ENCODE peak calls at places on chromosomes 5 and 9, in eight cellular contexts. I is nephron progenitor cell, Q is endothelial cell, W is esophagus squamous epithelium, P is adrenal gland, T is astrocyte, M is progenitor cell of endocrine pancreas, G is body of pancreas. L is an unnamed sample.

GRCh38 chr9:14343236-14343947 is 29.5 kb upstream of the NFIB start:
- DNase-seq in I (no peak), Q (no peak), W (no peak), P (no peak), T (no peak), M (no peak), G (no peak), L (no peak)

GRCh38 chr5:137710086-137710485 is 25.8 kb downstream of the KLHL3 start:
- DNase-seq in I (no peak), Q (no peak), W (no peak), P (no peak), T (no peak), M (no peak), G (no peak), L (no peak)

GRCh38 chr9:6209966-6210365 is 5.6 kb upstream of the IL33 start:
- DNase-seq in I (no peak), Q (no peak), W (no peak), P (no peak), T (no peak), M (no peak), G (no peak), L (no peak)

GRCh38 chr9:124045076-124045829 is 33.7 kb downstream of the LHX2 start:
- DNase-seq in I (peak), Q (peak), W (no peak), P (peak), T (no peak), M (no peak), G (peak), L (no peak)

GRCh38 chr5:67581203-67581602 is 384.6 kb upstream of the CD180 start:
- DNase-seq in I (no peak), Q (no peak), W (no peak), P (no peak), T (peak), M (no peak), G (no peak), L (no peak)

GRCh38 chr5:125295405-125295872 is 549.0 kb upstream of the ZNF608 start:
- DNase-seq in I (no peak), Q (no peak), W (no peak), P (no peak), T (peak), M (no peak), G (no peak), L (no peak)

GRCh38 chr9:123871781-123872180 is 58.1 kb downstream of the DENND1A start:
- DNase-seq in I (no peak), Q (no peak), W (no peak), P (no peak), T (no peak), M (no peak), G (no peak), L (no peak)

GRCh38 chr5:79181419-79182022 is 54.4 kb upstream of the JMY start:
- DNase-seq in I (no peak), Q (no peak), W (no peak), P (no peak), T (no peak), M (no peak), G (no peak), L (no peak)

GRCh38 chr5:7462758-7463157 is 66.8 kb downstream of the ADCY2 start:
- DNase-seq in I (no peak), Q (no peak), W (no peak), P (no peak), T (no peak), M (no peak), G (no peak), L (no peak)

GRCh38 chr5:156475831-156476551 is 149.0 kb downstream of the SGCD start:
- DNase-seq in I (peak), Q (no peak), W (no peak), P (peak), T (peak), M (no peak), G (peak), L (no peak)

GRCh38 chr5:168303398-168304020 is 12.1 kb downstream of the WWC1 start:
- DNase-seq in I (no peak), Q (no peak), W (no peak), P (no peak), T (no peak), M (no peak), G (no peak), L (no peak)

GRCh38 chr5:53335115-53335514 is 145.3 kb upstream of the FST start:
- DNase-seq in I (no peak), Q (peak), W (no peak), P (peak), T (no peak), M (no peak), G (no peak), L (no peak)

GRCh38 chr5:2991884-2992283 is 240.4 kb upstream of the IRX2 start:
- DNase-seq in I (no peak), Q (no peak), W (no peak), P (no peak), T (no peak), M (no peak), G (peak), L (no peak)

GRCh38 chr5:93626801-93627200 is 43.8 kb downstream of the NR2F1 start:
- DNase-seq in I (no peak), Q (no peak), W (no peak), P (no peak), T (no peak), M (no peak), G (no peak), L (no peak)

GRCh38 chr5:144335561-144335960 is 164.9 kb downstream of the KCTD16 start:
- DNase-seq in I (no peak), Q (no peak), W (no peak), P (no peak), T (no peak), M (no peak), G (peak), L (no peak)

GRCh38 chr5:181245427-181246275 is 1.9 kb upstream of the RACK1 start:
- DNase-seq in I (no peak), Q (no peak), W (no peak), P (no peak), T (no peak), M (no peak), G (no peak), L (no peak)

GRCh38 chr9:109604036-109604600 is 106.0 kb upstream of the PTPN3 start:
- DNase-seq in I (no peak), Q (no peak), W (no peak), P (no peak), T (peak), M (no peak), G (no peak), L (no peak)

GRCh38 chr5:65395526-65396155 is 86.1 kb downstream of the ADAMTS6 start:
- DNase-seq in I (no peak), Q (no peak), W (no peak), P (no peak), T (peak), M (no peak), G (no peak), L (no peak)

GRCh38 chr9:7560669-7561305 is 238.8 kb downstream of the DMAC1 start:
- DNase-seq in I (no peak), Q (no peak), W (no peak), P (no peak), T (no peak), M (no peak), G (no peak), L (no peak)

GRCh38 chr9:127700140-127700539 is 6.6 kb upstream of the CFAP157 start:
- DNase-seq in I (no peak), Q (no peak), W (no peak), P (no peak), T (no peak), M (no peak), G (no peak), L (no peak)

GRCh38 chr5:60649288-60649917 is 50.6 kb downstream of the DEPDC1B start:
- DNase-seq in I (no peak), Q (no peak), W (no peak), P (no peak), T (peak), M (no peak), G (no peak), L (no peak)
- TF ChIP-seq CTCF in I (peak), Q (peak), W (peak), P (peak), T (peak), M (peak), G (peak), L (peak)

GRCh38 chr9:129328357-129329103 is 150.5 kb upstream of the IER5L start:
- DNase-seq in I (no peak), Q (no peak), W (no peak), P (no peak), T (no peak), M (no peak), G (no peak), L (no peak)
- TF ChIP-seq CTCF in I (no peak), Q (no peak), W (no peak), P (no peak), T (no peak), M (no peak), G (no peak), L (no peak)

DNA sequence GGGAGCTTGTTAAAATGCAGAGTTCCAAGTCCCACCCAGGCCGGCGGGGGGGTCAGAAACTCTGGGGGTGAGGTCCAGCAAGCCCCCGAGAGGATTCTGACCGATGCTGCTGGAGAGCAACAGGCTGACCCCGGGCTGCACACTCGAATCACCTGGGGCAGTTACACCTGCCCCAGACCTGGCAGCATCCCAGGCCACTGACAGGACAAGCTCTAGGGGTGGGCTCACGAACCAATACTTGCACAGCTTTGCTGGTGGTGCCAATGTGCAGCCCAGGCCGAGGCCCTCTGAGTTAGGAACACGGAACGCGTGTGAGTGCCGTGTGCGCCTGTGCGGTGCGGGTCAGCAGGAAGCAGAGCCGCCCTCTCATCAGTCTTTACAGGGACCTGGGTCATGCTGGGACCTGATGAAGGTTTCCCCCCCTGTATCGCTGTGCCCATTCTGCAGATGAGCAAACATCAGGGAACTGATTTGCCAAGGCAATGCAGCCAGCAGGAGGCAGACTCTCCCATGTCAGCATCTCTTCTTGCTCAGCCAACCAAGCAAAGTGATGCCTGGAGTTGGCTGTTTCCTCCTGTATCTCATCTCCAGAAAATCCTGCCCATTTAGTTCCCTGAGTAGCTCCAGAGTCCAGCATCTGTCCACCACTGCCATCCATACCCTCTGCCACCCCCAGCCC is 16.3 kb downstream of the FAM163B start:
- DNase-seq in I (no peak), Q (no peak), W (no peak), P (no peak), T (no peak), M (no peak), G (no peak), L (no peak)
- TF ChIP-seq CTCF in I (no peak), Q (no peak), W (no peak), P (no peak), T (peak), M (no peak), G (no peak), L (peak)

DNA sequence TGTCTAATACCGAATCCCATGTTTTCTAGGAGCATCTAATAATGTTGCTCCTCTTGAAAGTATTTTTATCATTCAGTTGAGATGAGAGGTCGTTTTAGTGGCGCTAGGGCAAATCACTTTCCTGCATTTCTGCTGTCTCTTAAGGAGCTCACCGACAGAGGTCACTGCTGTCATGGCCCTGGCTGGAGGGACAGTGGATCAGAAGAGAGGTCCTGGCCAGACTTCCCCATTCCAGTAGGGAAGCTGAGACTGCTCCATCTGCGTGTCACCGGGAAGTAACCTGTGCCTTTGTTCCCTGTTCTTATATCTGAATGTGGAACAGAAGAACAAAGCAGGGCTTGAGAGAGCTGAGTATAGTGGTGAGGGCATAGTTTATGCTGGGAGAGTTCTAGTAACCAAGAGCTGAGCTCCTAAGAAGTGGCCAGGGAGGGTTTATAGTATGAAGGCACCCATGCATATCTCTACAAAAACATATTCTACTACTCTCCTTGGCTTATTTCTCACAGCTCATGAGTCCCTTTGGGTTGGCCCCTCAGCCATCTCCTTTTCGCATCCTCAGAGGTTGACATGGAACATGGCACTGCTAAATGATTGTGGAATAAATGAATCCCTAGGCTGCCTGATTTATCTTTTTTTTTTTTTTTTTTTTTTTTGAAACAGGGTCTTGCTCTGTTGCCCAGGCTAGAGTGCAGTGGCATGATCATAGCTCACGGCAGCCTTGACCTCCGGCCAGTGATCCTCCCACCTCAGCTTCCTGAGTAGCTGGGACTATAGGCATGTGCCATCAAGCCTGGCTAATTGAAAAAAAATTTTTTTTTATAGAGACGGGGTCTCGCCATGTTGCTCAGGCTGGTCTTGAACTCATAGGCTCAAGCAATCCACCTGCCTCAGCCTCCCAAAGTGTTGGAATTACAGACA is 27.2 kb downstream of the ATP6V0E1 start:
- DNase-seq in I (peak), Q (peak), W (no peak), P (peak), T (no peak), M (peak), G (peak), L (no peak)
- TF ChIP-seq CTCF in I (peak), Q (no peak), W (peak), P (peak), T (no peak), M (peak), G (peak), L (peak)

GRCh38 chr9:107274096-107274495 is 9.0 kb upstream of the RAD23B start:
- DNase-seq in I (no peak), Q (no peak), W (no peak), P (no peak), T (no peak), M (no peak), G (no peak), L (no peak)
- TF ChIP-seq CTCF in I (no peak), Q (peak), W (peak), P (no peak), T (no peak), M (no peak), G (no peak), L (peak)

DNA sequence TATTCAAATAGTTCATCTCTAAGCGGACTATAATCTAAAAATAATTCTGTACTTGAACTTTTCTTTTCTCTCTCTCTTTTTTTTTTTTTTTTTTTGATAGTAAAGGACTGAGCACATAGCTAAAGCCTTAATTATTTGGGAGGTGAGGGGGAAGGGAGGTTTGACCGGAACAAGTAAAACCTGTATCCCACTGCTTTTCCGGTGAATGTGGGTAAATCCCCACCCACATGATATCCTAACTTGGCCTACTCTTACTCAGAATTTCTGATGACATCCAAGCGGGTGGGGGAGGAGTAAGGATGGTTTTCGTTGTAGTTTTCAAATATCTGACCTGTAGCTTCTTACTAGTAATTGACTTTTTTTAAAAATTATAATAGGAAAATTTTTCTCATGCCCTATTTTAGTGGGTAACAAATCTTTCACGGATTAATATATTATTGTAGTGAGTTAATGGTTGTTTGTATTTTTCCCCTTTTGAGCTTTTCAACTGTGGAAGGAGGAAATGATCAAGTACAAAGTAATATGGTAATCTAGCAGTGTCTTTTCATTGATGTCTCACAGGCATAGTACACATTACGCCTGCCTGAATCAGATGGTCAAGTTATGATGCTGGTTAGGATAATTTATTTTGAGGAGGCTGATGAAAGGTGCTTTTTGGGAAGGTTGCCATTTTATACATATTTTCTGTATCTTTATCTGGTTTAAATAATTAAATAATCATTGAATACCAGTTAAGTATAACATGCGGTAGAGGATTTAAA is 2.2 kb upstream of the ELL2 start:
- DNase-seq in I (no peak), Q (no peak), W (no peak), P (no peak), T (peak), M (no peak), G (no peak), L (no peak)
- TF ChIP-seq CTCF in I (no peak), Q (no peak), W (no peak), P (no peak), T (no peak), M (no peak), G (no peak), L (no peak)

DNA sequence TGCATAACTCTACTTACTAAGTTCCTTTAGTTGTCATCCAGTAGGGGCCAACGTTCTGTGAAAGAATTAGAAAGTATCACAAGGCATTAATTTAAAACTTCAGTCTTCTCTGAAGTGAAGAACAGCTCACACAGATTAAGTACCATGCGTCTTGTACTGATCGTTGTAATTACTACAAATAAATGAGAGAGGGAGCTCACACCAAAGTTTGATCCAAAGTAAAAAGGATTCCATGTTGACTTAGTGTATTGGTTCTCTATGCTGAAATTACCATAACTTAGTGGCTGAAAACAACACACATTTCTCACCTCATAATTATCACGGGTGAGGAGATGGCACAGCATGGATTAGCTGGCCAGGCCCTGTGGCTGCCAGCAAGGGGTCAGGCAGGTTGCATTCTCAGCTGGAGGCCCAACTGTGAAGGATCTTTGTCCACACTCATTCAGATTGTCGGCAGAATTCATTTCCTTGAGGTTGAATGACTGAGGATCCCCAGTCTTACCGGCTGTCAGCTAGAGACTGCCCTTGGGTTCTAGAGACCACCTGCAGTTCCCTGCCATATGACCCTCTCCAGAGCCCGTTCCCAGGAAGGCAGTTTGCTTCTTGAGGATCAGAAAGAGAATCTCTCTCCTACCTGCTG is 169.1 kb downstream of the YTHDC2 start:
- DNase-seq in I (no peak), Q (no peak), W (no peak), P (no peak), T (peak), M (no peak), G (no peak), L (no peak)
- TF ChIP-seq CTCF in I (no peak), Q (peak), W (peak), P (peak), T (no peak), M (no peak), G (no peak), L (peak)

GRCh38 chr5:146467729-146468128 is 20.6 kb downstream of the TCERG1 start:
- DNase-seq in I (no peak), Q (no peak), W (no peak), P (no peak), T (no peak), M (no peak), G (no peak), L (no peak)

GRCh38 chr5:146461319-146461718 is 14.2 kb downstream of the TCERG1 start:
- DNase-seq in I (no peak), Q (no peak), W (no peak), P (no peak), T (peak), M (no peak), G (no peak), L (no peak)

GRCh38 chr5:146463446-146463845 is 16.3 kb downstream of the TCERG1 start:
- DNase-seq in I (no peak), Q (no peak), W (no peak), P (no peak), T (no peak), M (no peak), G (no peak), L (no peak)

GRCh38 chr5:146466521-146467349 is 19.6 kb downstream of the TCERG1 start:
- DNase-seq in I (no peak), Q (no peak), W (no peak), P (no peak), T (peak), M (no peak), G (no peak), L (no peak)
- TF ChIP-seq CTCF in I (peak), Q (peak), W (peak), P (peak), T (peak), M (peak), G (peak), L (peak)

GRCh38 chr9:132502480-132502879 is 79.9 kb upstream of the BARHL1 start:
- DNase-seq in I (no peak), Q (no peak), W (no peak), P (no peak), T (no peak), M (no peak), G (no peak), L (no peak)
- TF ChIP-seq CTCF in I (no peak), Q (no peak), W (no peak), P (no peak), T (no peak), M (no peak), G (no peak), L (no peak)

DNA sequence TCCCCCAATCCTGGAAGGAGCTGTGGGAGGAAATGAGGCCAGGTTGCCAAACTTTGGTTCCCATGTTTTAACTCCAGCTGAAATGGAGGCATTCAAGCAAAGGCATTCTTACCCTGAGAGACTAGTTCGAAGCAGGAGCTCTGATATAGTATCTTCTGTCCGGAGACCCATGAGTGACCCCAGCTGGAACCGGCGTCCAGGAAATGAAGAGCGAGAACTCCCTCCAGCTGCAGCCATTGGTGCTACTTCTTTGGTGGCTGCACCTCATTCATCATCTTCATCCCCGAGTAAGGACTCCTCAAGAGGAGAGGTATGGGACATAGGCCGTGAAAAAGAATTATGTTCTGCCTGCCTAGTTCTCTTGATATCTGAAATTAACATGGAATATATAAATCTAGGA is 75.7 kb downstream of the GAPVD1 start:
- DNase-seq in I (peak), Q (no peak), W (no peak), P (no peak), T (no peak), M (no peak), G (no peak), L (no peak)
- TF ChIP-seq CTCF in I (no peak), Q (no peak), W (no peak), P (no peak), T (no peak), M (peak), G (no peak), L (no peak)

L was measured in type B pancreatic cell.